ENCODE peak calls at places on chromosomes 1 and 21, in six cellular contexts. D is RWPE1, W is HTR-8/SVneo, X is BE2C, M is HepG2, Q is H4. L is an unnamed sample.

GRCh38 chr1:150981805-150982712 is at the start of gene ANXA9:
- DNase-seq in D (no peak), W (no peak), X (no peak), M (peak), Q (no peak), L (no peak)

GRCh38 chr1:160257411-160258015 is 4.8 kb downstream of the DCAF8 start:
- DNase-seq in D (no peak), W (no peak), X (no peak), M (no peak), Q (no peak), L (no peak)

GRCh38 chr1:10918531-10918930 is 93.9 kb upstream of the TARDBP start:
- DNase-seq in D (no peak), W (no peak), X (no peak), M (no peak), Q (peak), L (no peak)

GRCh38 chr1:170580636-170581035 is 48.7 kb downstream of the GORAB start:
- DNase-seq in D (no peak), W (no peak), X (no peak), M (no peak), Q (no peak), L (no peak)

GRCh38 chr21:45428534-45428933 is 23.6 kb downstream of the COL18A1 start:
- DNase-seq in D (no peak), W (no peak), X (no peak), M (no peak), Q (no peak), L (no peak)

GRCh38 chr1:46969014-46969619 is 27.8 kb upstream of the CYP4A11 start:
- DNase-seq in D (no peak), W (no peak), X (no peak), M (no peak), Q (no peak), L (no peak)

GRCh38 chr1:204669579-204669978 is 16.0 kb downstream of the LRRN2 start:
- DNase-seq in D (no peak), W (no peak), X (no peak), M (no peak), Q (no peak), L (no peak)

GRCh38 chr1:174118726-174119125 is 40.6 kb upstream of the RABGAP1L start:
- DNase-seq in D (no peak), W (no peak), X (no peak), M (no peak), Q (no peak), L (no peak)

GRCh38 chr21:36909901-36910561 is 56.4 kb downstream of the HLCS start:
- DNase-seq in D (peak), W (peak), X (no peak), M (peak), Q (peak), L (peak)

GRCh38 chr1:86993269-86993985 is 79.0 kb downstream of the HS2ST1 start:
- DNase-seq in D (no peak), W (no peak), X (no peak), M (peak), Q (no peak), L (no peak)

GRCh38 chr1:151615711-151616504 is 4.1 kb downstream of the SNX27 start:
- DNase-seq in D (no peak), W (no peak), X (no peak), M (no peak), Q (no peak), L (no peak)

GRCh38 chr1:55640708-55641473 is 425.7 kb upstream of the USP24 start:
- DNase-seq in D (no peak), W (no peak), X (peak), M (peak), Q (peak), L (no peak)

GRCh38 chr1:115411388-115412063 is 73.5 kb upstream of the NGF start:
- DNase-seq in D (peak), W (no peak), X (no peak), M (no peak), Q (peak), L (peak)

GRCh38 chr1:111553199-111553598 is 49.8 kb upstream of the ADORA3 start:
- DNase-seq in D (peak), W (peak), X (no peak), M (no peak), Q (no peak), L (no peak)

GRCh38 chr1:163535807-163536206 is 214.1 kb downstream of the NUF2 start:
- DNase-seq in D (peak), W (no peak), X (no peak), M (no peak), Q (peak), L (peak)

GRCh38 chr1:18681423-18681835 is 50.8 kb downstream of the PAX7 start:
- DNase-seq in D (peak), W (no peak), X (no peak), M (peak), Q (peak), L (peak)

GRCh38 chr1:162944974-162945639 is 84.1 kb upstream of the CCDC190 start:
- DNase-seq in D (no peak), W (no peak), X (peak), M (no peak), Q (no peak), L (no peak)

GRCh38 chr1:163826500-163826899 is 504.7 kb downstream of the NUF2 start:
- DNase-seq in D (no peak), W (no peak), X (no peak), M (no peak), Q (no peak), L (no peak)

GRCh38 chr1:155989992-155990325 is 11.6 kb upstream of the ARHGEF2 start:
- DNase-seq in D (no peak), W (no peak), X (no peak), M (no peak), Q (no peak), L (no peak)

GRCh38 chr21:35294231-35294898 is 245.3 kb upstream of the RUNX1 start:
- DNase-seq in D (no peak), W (no peak), X (no peak), M (no peak), Q (peak), L (peak)

GRCh38 chr1:1058921-1059493 is 15.1 kb downstream of the RNF223 start:
- DNase-seq in D (no peak), W (peak), X (peak), M (no peak), Q (no peak), L (no peak)